ENCODE peak calls at places on chromosomes 1 and 21, in four cellular contexts. Y is GM12878, X is HepG2, G is K562. D is an unnamed sample.

GRCh38 chr1:31095298-31095981 is 29.9 kb upstream of the PUM1 start:
- DNase-seq in Y (no peak), X (no peak), G (no peak), D (no peak)

GRCh38 chr21:25934771-25935224 is 200.0 kb downstream of the GABPA start:
- DNase-seq in Y (no peak), X (peak), G (no peak), D (no peak)

GRCh38 chr1:116449578-116449977 is 76.5 kb downstream of the ATP1A1 start:
- DNase-seq in Y (no peak), X (no peak), G (no peak), D (no peak)

GRCh38 chr21:20443558-20444155 is 554.6 kb upstream of the NCAM2 start:
- DNase-seq in Y (no peak), X (no peak), G (peak), D (no peak)

GRCh38 chr1:227764019-227764391 is 28.8 kb downstream of the SNAP47 start:
- DNase-seq in Y (no peak), X (no peak), G (no peak), D (no peak)

GRCh38 chr1:72366473-72366872 is 84.1 kb upstream of the NEGR1 start:
- DNase-seq in Y (no peak), X (peak), G (no peak), D (no peak)

GRCh38 chr1:202951437-202951836 is 6.7 kb downstream of the ADIPOR1 start:
- DNase-seq in Y (no peak), X (no peak), G (no peak), D (no peak)

GRCh38 chr1:192521734-192522133 is 53.8 kb upstream of the RGS1 start:
- DNase-seq in Y (no peak), X (no peak), G (no peak), D (no peak)

GRCh38 chr1:52904590-52905375 is 16.8 kb downstream of the ECHDC2 start:
- DNase-seq in Y (no peak), X (no peak), G (peak), D (peak)

GRCh38 chr1:229253170-229253974 is 17.5 kb upstream of the RAB4A start:
- DNase-seq in Y (no peak), X (peak), G (no peak), D (no peak)

GRCh38 chr1:52595061-52595460 is 7.1 kb upstream of the GPX7 start:
- DNase-seq in Y (no peak), X (no peak), G (no peak), D (no peak)

GRCh38 chr1:246155923-246156322 is 351.2 kb downstream of the SMYD3 start:
- DNase-seq in Y (no peak), X (no peak), G (no peak), D (no peak)

GRCh38 chr21:33300701-33301631 is 23.8 kb upstream of the IFNAR1 start:
- DNase-seq in Y (no peak), X (no peak), G (no peak), D (no peak)

GRCh38 chr1:36703526-36704208 is 221.0 kb upstream of the CSF3R start:
- DNase-seq in Y (peak), X (peak), G (peak), D (peak)

GRCh38 chr1:192379536-192379935 is 62.7 kb downstream of the RGS21 start:
- DNase-seq in Y (no peak), X (no peak), G (no peak), D (no peak)

GRCh38 chr1:160095382-160096105 is 2.9 kb downstream of the IGSF8 start:
- DNase-seq in Y (no peak), X (no peak), G (no peak), D (peak)

GRCh38 chr1:232428781-232429530 is 201.0 kb downstream of the SIPA1L2 start:
- DNase-seq in Y (no peak), X (no peak), G (no peak), D (no peak)

GRCh38 chr1:92972413-92973129 is 11.3 kb upstream of the DIPK1A start:
- DNase-seq in Y (no peak), X (no peak), G (no peak), D (no peak)

GRCh38 chr1:164223378-164223777 is 335.6 kb upstream of the PBX1 start:
- DNase-seq in Y (no peak), X (no peak), G (no peak), D (no peak)

GRCh38 chr1:109161836-109162606 is 48.1 kb downstream of the ELAPOR1 start:
- DNase-seq in Y (peak), X (no peak), G (no peak), D (no peak)

GRCh38 chr21:32448803-32449594 is 36.5 kb downstream of the EVA1C start:
- DNase-seq in Y (no peak), X (no peak), G (no peak), D (no peak)

GRCh38 chr1:62241357-62242131 is 46.9 kb downstream of the L1TD1 start:
- DNase-seq in Y (no peak), X (peak), G (no peak), D (no peak)

GRCh38 chr1:12069616-12070244 is 6.6 kb downstream of the TNFRSF8 start:
- DNase-seq in Y (no peak), X (no peak), G (no peak), D (no peak)

GRCh38 chr1:36457691-36458090 is 6.5 kb downstream of the MRPS15 start:
- DNase-seq in Y (no peak), X (no peak), G (no peak), D (no peak)

GRCh38 chr1:94705755-94706154 is 114.4 kb upstream of the SLC44A3 start:
- DNase-seq in Y (no peak), X (no peak), G (no peak), D (no peak)

GRCh38 chr1:218664385-218665170 is 319.4 kb downstream of the TGFB2 start:
- DNase-seq in Y (no peak), X (no peak), G (no peak), D (no peak)

GRCh38 chr1:55289042-55289441 is 73.9 kb upstream of the USP24 start:
- DNase-seq in Y (no peak), X (no peak), G (no peak), D (no peak)

GRCh38 chr1:211738709-211739301 is 63.4 kb upstream of the NEK2 start:
- DNase-seq in Y (no peak), X (no peak), G (no peak), D (no peak)

GRCh38 chr1:63873751-63874150 is 99.9 kb downstream of the ROR1 start:
- DNase-seq in Y (no peak), X (no peak), G (no peak), D (no peak)

GRCh38 chr21:28669331-28669730 is 323.3 kb downstream of the LTN1 start:
- DNase-seq in Y (no peak), X (no peak), G (no peak), D (no peak)

GRCh38 chr1:187264995-187265602 is 436.4 kb downstream of the PLA2G4A start:
- DNase-seq in Y (no peak), X (peak), G (no peak), D (peak)

GRCh38 chr21:33140288-33140687 is 70.3 kb downstream of the OLIG1 start:
- DNase-seq in Y (no peak), X (no peak), G (no peak), D (no peak)

GRCh38 chr1:224106568-224107281 is 7.2 kb upstream of the FBXO28 start:
- DNase-seq in Y (no peak), X (peak), G (peak), D (peak)

GRCh38 chr1:68293122-68293521 is 60.8 kb upstream of the WLS start:
- DNase-seq in Y (no peak), X (no peak), G (no peak), D (peak)
- TF ChIP-seq ETV6 in Y (no peak), X (no peak), G (no peak), D (no peak)

GRCh38 chr1:6625579-6626149 is 996 bp downstream of the THAP3 start:
- DNase-seq in Y (no peak), X (no peak), G (no peak), D (no peak)
- TF ChIP-seq ETV6 in Y (no peak), X (no peak), G (no peak), D (no peak)

DNA sequence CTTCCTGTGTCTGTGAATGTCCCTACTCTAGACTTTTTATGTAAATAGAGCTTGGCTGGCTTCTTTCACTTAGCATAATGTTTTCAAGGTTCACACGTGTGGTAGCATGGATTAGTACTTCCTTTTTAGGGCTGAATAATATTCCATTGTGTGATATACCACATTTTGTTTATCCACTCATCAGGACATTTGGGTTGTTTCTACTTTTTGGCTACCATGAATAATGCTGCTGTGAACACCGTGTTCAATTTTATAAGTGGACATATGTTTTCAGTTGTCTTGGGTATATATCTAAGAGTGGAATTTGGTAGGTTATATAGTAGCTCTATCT is 3.8 kb downstream of the IL22RA1 start:
- DNase-seq in Y (no peak), X (no peak), G (no peak), D (no peak)
- TF ChIP-seq ETV6 in Y (no peak), X (no peak), G (no peak), D (no peak)

GRCh38 chr1:15245593-15246325 is 1.3 kb upstream of the FHAD1 start:
- DNase-seq in Y (no peak), X (no peak), G (no peak), D (no peak)

GRCh38 chr1:15246960-15247614 is at the start of gene FHAD1:
- DNase-seq in Y (no peak), X (no peak), G (peak), D (peak)

GRCh38 chr1:15244813-15245212 is 2.2 kb upstream of the FHAD1 start:
- DNase-seq in Y (no peak), X (no peak), G (no peak), D (no peak)

GRCh38 chr1:15249032-15249601 is 2.1 kb downstream of the FHAD1 start:
- DNase-seq in Y (no peak), X (no peak), G (no peak), D (no peak)

GRCh38 chr1:15248238-15248637 is 1.2 kb downstream of the FHAD1 start:
- DNase-seq in Y (no peak), X (no peak), G (no peak), D (no peak)
- TF ChIP-seq ETV6 in Y (no peak), X (no peak), G (no peak), D (no peak)

GRCh38 chr1:2073382-2074230 is 23.4 kb downstream of the PRKCZ start:
- DNase-seq in Y (no peak), X (no peak), G (peak), D (no peak)
- TF ChIP-seq ETV6 in Y (no peak), X (no peak), G (no peak), D (no peak)

DNA sequence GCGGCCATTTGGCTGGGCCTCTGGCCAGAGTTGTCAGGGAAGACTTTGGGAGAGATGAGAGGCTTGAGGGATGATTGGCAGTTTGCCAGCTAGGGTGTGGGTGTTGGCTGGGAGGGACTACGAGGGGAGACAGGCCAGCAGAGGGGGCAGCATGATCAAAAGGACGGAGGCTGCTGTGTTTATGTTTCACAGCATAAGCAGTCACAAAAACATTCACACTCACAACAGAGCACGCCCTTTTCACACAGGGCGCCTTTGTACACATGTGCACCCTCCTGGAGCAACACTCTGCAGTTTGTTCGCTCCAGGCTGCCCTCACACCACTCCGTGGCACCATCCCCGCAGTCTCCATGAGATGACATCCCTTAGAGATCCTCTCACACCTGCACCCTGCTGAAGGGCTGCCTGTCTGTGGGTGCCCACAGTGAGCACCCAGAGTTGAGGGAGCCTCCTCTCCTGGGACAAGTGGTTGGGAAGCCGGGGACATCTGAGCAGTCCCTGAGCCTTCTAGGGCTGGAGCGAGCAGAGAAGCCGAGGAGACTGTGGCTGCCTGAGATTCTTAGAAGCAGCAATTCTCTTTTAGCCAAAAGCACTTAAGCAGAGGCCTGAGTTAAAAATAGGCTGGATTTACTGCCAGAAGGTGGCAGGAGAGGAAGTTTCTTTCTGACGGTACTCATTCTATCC is 15.4 kb downstream of the EFNA3 start:
- DNase-seq in Y (no peak), X (peak), G (peak), D (no peak)
- TF ChIP-seq ETV6 in Y (no peak), X (no peak), G (no peak), D (no peak)

DNA sequence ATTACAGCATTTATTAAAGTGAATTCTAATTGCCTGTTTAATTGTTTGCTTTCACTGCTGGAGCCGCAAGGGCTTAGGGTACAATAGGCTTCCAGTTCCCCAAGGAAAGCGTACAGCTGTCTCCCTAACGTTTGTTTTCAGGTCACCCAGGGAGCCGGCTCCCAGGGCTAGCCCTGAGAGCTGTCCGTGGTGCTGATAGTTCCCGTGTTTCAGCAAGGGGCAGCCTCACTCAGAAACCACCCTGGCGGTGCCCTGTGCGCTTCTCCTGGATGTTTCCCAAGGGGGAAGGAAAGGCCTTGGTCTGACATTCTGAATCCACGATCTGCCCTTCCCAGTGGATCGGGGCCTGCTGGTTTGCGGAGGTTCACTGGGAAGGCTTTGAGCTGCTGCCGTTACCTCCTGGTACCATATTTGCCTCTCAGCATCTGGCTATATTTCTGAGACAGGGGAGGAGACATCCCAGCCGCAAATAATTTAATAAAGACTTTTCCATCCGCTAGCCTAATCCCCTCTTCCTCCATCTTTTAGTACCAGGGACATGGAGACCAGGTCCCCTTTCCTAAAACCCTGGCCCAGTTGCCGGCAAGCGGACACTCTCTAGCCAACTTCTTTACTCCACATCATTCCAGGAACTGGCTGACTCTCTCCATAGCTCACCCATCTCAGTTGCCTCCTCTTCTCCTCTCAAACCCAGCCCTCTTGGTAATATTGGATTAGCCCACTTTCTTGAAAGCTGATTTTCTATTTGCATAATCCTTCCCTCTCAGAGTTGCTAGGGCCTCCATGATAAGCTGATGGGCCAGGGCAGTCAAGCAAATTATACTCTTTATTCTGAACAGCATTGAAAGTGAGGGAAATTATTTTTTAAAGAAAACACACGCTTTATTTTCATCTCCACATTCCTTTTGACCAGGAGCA is 149.0 kb downstream of the IGSF21 start:
- DNase-seq in Y (no peak), X (peak), G (peak), D (peak)
- TF ChIP-seq ETV6 in Y (no peak), X (no peak), G (no peak), D (no peak)